ENCODE peak calls at places on chromosomes 6 and 20, in eight cellular contexts. U is cerebellum; R is naive B cell; M is activated CD4-positive, alpha-beta T cell treated with anti-CD3 and anti-CD28 coated beads, Interleukin-2, amount 50 U/mL, for 24 hours; K is endothelial cell; N is LoVo; W is activated effector memory CD4-positive, alpha-beta T cell treated with anti-CD3 and anti-CD28 coated beads, Interleukin-2, amount 50 U/mL, for 16 hours; Z is activated gamma-delta T cell. E is an unnamed sample.

GRCh38 chr6:122495612-122496011 is 24.0 kb upstream of the SERINC1 start:
- DNase-seq in U (no peak), R (no peak), M (no peak), K (no peak), N (no peak), W (no peak), Z (no peak), E (no peak)

GRCh38 chr6:36999467-37000125 is 5.9 kb upstream of the FGD2 start:
- DNase-seq in U (no peak), R (no peak), M (no peak), K (no peak), N (no peak), W (no peak), Z (no peak), E (no peak)

GRCh38 chr6:133337312-133337711 is 96.2 kb downstream of the EYA4 start:
- DNase-seq in U (no peak), R (no peak), M (no peak), K (no peak), N (no peak), W (no peak), Z (no peak), E (no peak)

GRCh38 chr20:46849751-46850150 is 44.9 kb upstream of the EYA2 start:
- DNase-seq in U (no peak), R (no peak), M (no peak), K (no peak), N (no peak), W (no peak), Z (no peak), E (no peak)

GRCh38 chr20:50278684-50279531 is 88.3 kb downstream of the CEBPB start:
- DNase-seq in U (no peak), R (no peak), M (no peak), K (no peak), N (no peak), W (no peak), Z (no peak), E (peak)

GRCh38 chr20:41927655-41928054 is 309.5 kb upstream of the CHD6 start:
- DNase-seq in U (no peak), R (no peak), M (no peak), K (no peak), N (no peak), W (no peak), Z (no peak), E (no peak)

GRCh38 chr6:144898052-144898689 is 613.0 kb downstream of the UTRN start:
- DNase-seq in U (no peak), R (no peak), M (no peak), K (no peak), N (peak), W (no peak), Z (no peak), E (peak)

GRCh38 chr6:17454316-17455005 is 61.1 kb downstream of the CAP2 start:
- DNase-seq in U (no peak), R (no peak), M (no peak), K (no peak), N (no peak), W (no peak), Z (no peak), E (no peak)

E was measured in MCF 10A.